ENCODE peak calls at places on chromosomes 2 and 18, in five cellular contexts. C, S, H, F and Z are unnamed samples.

GRCh38 chr18:9774150-9774549 is 66.0 kb downstream of the RAB31 start:
- DNase-seq in S (no peak), H (no peak), F (no peak), C (no peak), Z (no peak)

GRCh38 chr18:79682896-79683625 is 3.5 kb downstream of the CTDP1 start:
- DNase-seq in S (no peak), H (no peak), C (no peak), F (no peak), Z (no peak)

GRCh38 chr18:13470555-13471494 is 252.3 kb downstream of the LDLRAD4 start:
- DNase-seq in F (no peak), H (no peak), C (no peak), S (peak), Z (no peak)

GRCh38 chr2:96665083-96665569 is 22.6 kb downstream of the FER1L5 start:
- DNase-seq in H (no peak), F (peak), C (no peak), S (no peak), Z (no peak)

GRCh38 chr2:16069933-16070647 is 129.7 kb downstream of the MYCN start:
- DNase-seq in H (no peak), C (no peak), F (no peak), S (no peak), Z (peak)

GRCh38 chr18:36329684-36330434 is 32.3 kb downstream of the FHOD3 start:
- DNase-seq in F (peak), C (no peak), S (no peak), H (no peak), Z (no peak)

GRCh38 chr2:85826990-85827878 is 61.6 kb downstream of the ST3GAL5 start:
- DNase-seq in C (peak), F (peak), S (peak), H (peak), Z (peak)

GRCh38 chr2:224666951-224667553 is 49.1 kb downstream of the CCDC195 start:
- DNase-seq in H (no peak), C (no peak), F (no peak), S (no peak), Z (no peak)

GRCh38 chr18:42533010-42533409 is 578.0 kb downstream of the PIK3C3 start:
- DNase-seq in C (no peak), H (no peak), F (no peak), S (no peak), Z (no peak)

GRCh38 chr2:144456680-144457079 is 63.2 kb downstream of the ZEB2 start:
- DNase-seq in S (no peak), C (no peak), H (no peak), F (peak), Z (no peak)

GRCh38 chr2:224395646-224396390 is 6.1 kb downstream of the FAM124B start:
- DNase-seq in F (no peak), C (no peak), H (no peak), S (no peak), Z (no peak)

GRCh38 chr18:76450452-76450851 is 44.6 kb downstream of the ZNF516 start:
- DNase-seq in F (no peak), C (no peak), H (no peak), S (no peak), Z (no peak)

GRCh38 chr18:79107886-79108285 is 38.7 kb downstream of the ATP9B start:
- DNase-seq in H (no peak), S (no peak), C (no peak), F (no peak), Z (no peak)

GRCh38 chr18:49139726-49140125 is 189.0 kb upstream of the SMAD7 start:
- DNase-seq in S (no peak), C (no peak), F (no peak), H (no peak), Z (no peak)

GRCh38 chr2:171248205-171248662 is 87.5 kb upstream of the TLK1 start:
- DNase-seq in S (no peak), F (no peak), C (no peak), H (no peak), Z (no peak)

GRCh38 chr2:225120175-225120574 is 77.9 kb upstream of the DOCK10 start:
- DNase-seq in H (no peak), C (no peak), F (peak), S (no peak), Z (no peak)

GRCh38 chr2:229575569-229576315 is 138.6 kb downstream of the DNER start:
- DNase-seq in C (no peak), S (no peak), H (no peak), F (peak), Z (no peak)

GRCh38 chr2:204069804-204070203 is 133.2 kb downstream of the ICOS start:
- DNase-seq in S (no peak), F (no peak), C (no peak), H (no peak), Z (no peak)

GRCh38 chr2:8309131-8309530 is 372.7 kb upstream of the ID2 start:
- DNase-seq in F (no peak), S (no peak), C (no peak), H (no peak), Z (no peak)

GRCh38 chr2:139366659-139367058 is 586.5 kb upstream of the NXPH2 start:
- DNase-seq in C (no peak), S (no peak), F (no peak), H (no peak), Z (no peak)

GRCh38 chr2:186129767-186130581 is 356.1 kb upstream of the ZC3H15 start:
- DNase-seq in H (no peak), S (no peak), F (peak), C (no peak), Z (no peak)

GRCh38 chr2:178514664-178515063 is 34.4 kb downstream of the PLEKHA3 start:
- DNase-seq in H (no peak), S (no peak), F (peak), C (no peak), Z (no peak)

GRCh38 chr2:122236152-122236892 is 480.9 kb downstream of the TSN start:
- DNase-seq in C (no peak), H (no peak), F (peak), S (peak), Z (no peak)

GRCh38 chr2:45606801-45607200 is 4.3 kb downstream of the SRBD1 start:
- DNase-seq in H (no peak), S (no peak), F (no peak), C (no peak), Z (no peak)

GRCh38 chr2:106037922-106038321 is 156.2 kb downstream of the UXS1 start:
- DNase-seq in C (no peak), F (no peak), H (no peak), S (no peak), Z (no peak)